ENCODE peak calls at places on chromosomes 12 and 14, in seven cellular contexts. M is heart left ventricle; F is SK-N-SH; K is cardiac muscle cell; C is lung; A is adrenal gland; D is CD4-positive, alpha-beta memory T cell. X is an unnamed sample.

GRCh38 chr12:12586879-12587675 is 24.4 kb upstream of the DUSP16 start:
- DNase-seq in K (no peak), M (no peak), F (no peak), A (peak), C (no peak), D (no peak), X (no peak)

GRCh38 chr12:19095869-19096480 is 33.6 kb upstream of the PLEKHA5 start:
- DNase-seq in D (no peak), M (no peak), A (no peak), F (no peak), K (peak), C (no peak), X (no peak)

GRCh38 chr12:58656254-58657009 is 263.9 kb downstream of the LRIG3 start:
- DNase-seq in M (no peak), A (no peak), C (no peak), F (no peak), K (no peak), D (no peak), X (no peak)

GRCh38 chr12:102946042-102946441 is 11.4 kb upstream of the ASCL1 start:
- DNase-seq in F (no peak), D (no peak), K (no peak), C (no peak), A (no peak), M (no peak), X (no peak)

GRCh38 chr14:69052181-69052601 is 73.1 kb upstream of the ACTN1 start:
- DNase-seq in K (peak), M (no peak), F (no peak), C (no peak), D (no peak), A (peak), X (no peak)

GRCh38 chr12:118922405-118922804 is 58.9 kb upstream of the SRRM4 start:
- DNase-seq in A (no peak), C (no peak), D (no peak), K (no peak), F (no peak), M (no peak), X (no peak)

GRCh38 chr12:70617450-70617849 is 19.8 kb downstream of the PTPRB start:
- DNase-seq in A (no peak), K (no peak), D (no peak), F (no peak), M (no peak), C (no peak), X (no peak)

GRCh38 chr12:26573212-26573909 is 259.6 kb downstream of the ITPR2 start:
- DNase-seq in F (no peak), D (no peak), M (no peak), C (no peak), A (no peak), K (no peak), X (no peak)

GRCh38 chr14:86153480-86153879 is 623.5 kb downstream of the FLRT2 start:
- DNase-seq in K (no peak), D (no peak), C (no peak), F (no peak), A (no peak), M (no peak), X (no peak)

GRCh38 chr12:54033106-54033979 is 493 bp downstream of the HOXC5 start:
- DNase-seq in D (no peak), C (no peak), M (no peak), A (no peak), F (peak), K (no peak), X (no peak)

GRCh38 chr14:46985529-46986137 is 334.1 kb upstream of the RPL10L start:
- DNase-seq in F (no peak), C (no peak), D (no peak), M (no peak), A (no peak), K (no peak), X (no peak)

GRCh38 chr14:101101456-101102056 is 198.0 kb upstream of the RTL1 start:
- DNase-seq in M (no peak), A (no peak), F (no peak), D (no peak), K (no peak), C (peak), X (no peak)

GRCh38 chr12:5096241-5096880 is 52.7 kb downstream of the KCNA5 start:
- DNase-seq in M (no peak), K (peak), F (peak), D (no peak), A (no peak), C (peak), X (no peak)

GRCh38 chr14:99266181-99267178 is 5.5 kb downstream of the BCL11B start:
- DNase-seq in M (peak), A (peak), C (peak), K (peak), D (peak), F (peak), X (peak)

GRCh38 chr14:41303506-41303905 is 303.2 kb upstream of the LRFN5 start:
- DNase-seq in F (no peak), A (no peak), M (no peak), K (no peak), D (no peak), C (no peak), X (no peak)

GRCh38 chr14:72448212-72448611 is 445.7 kb downstream of the DPF3 start:
- DNase-seq in F (no peak), M (no peak), K (no peak), C (no peak), A (no peak), D (no peak), X (no peak)

GRCh38 chr14:72439707-72440106 is 454.2 kb downstream of the DPF3 start:
- DNase-seq in D (no peak), A (no peak), K (no peak), F (no peak), M (no peak), C (no peak), X (no peak)

GRCh38 chr14:72444701-72445100 is 449.2 kb downstream of the DPF3 start:
- DNase-seq in M (no peak), D (no peak), A (no peak), C (no peak), K (no peak), F (no peak), X (no peak)

GRCh38 chr14:72443256-72443655 is 450.6 kb downstream of the DPF3 start:
- DNase-seq in M (no peak), K (no peak), D (no peak), A (no peak), F (no peak), C (no peak), X (no peak)

DNA sequence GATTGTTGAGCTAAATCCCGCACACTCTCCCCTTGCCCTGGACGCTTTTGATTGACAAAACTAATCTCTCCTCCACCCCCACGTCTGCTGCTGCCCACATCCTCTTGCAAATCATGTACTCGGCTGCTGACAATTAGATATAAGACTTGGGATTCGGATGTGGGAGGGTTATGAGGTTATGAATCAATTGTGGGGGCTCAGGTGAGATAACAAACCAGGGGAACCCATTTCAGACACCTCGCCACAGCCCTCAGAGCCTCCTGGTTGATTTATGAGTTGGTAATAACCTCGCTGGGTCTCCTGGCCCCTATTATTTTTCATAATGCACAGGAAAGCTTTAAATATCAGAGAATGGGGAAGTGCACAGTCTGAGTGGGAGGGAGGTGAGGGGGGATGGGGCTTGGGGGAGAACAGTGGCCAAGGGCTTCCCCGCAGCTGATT is 449.9 kb downstream of the DPF3 start:
- DNase-seq in A (no peak), K (no peak), F (no peak), M (no peak), D (peak), C (no peak), X (peak)
- H3K27ac ChIP-seq in A (no peak), K (no peak), F (no peak), M (no peak), D (no peak), C (no peak), X (no peak)

DNA sequence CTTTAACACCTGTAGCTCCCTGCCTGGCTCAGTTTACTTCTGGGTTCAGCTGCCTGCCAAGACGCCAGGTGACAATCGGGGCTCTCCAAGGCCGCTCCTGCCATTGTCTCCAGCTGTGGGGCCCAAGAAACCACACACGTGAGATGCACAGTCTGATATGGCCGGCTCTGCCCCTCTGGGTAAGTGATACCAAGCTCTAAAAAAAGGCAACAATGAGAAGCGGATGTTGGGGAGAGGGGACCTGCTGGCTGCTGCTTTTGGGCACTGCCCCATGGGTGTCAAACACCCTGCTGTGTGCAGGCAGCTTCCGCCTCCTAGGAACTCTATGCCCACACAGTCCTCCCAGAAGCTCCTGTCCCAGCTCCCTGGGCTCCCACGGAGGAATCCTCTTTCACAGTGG is 1136.0 kb downstream of the BCL11B start:
- DNase-seq in K (no peak), C (no peak), F (no peak), A (no peak), M (no peak), D (peak), X (no peak)
- H3K27ac ChIP-seq in K (no peak), C (no peak), F (no peak), A (no peak), M (no peak), D (peak), X (peak)

DNA sequence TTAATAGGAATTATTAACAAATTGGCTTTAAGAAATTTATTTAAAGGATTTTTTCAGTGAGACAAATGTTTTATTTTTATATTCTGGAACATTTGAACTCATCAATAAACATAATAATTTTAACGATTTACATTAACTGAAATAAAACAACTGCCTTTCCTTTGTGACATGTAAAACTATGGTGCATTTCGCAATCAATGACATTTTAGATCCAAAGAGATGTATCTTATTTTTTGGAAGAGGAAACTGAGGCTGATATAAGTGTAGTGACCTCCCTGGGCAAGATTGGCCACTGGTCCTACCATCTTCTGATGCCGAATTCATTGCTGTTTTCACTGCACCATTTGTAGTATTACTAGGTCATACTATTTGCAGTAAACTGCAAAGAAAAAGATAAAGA is 2.5 kb upstream of the RNU6-8 start:
- DNase-seq in M (no peak), A (no peak), C (no peak), F (no peak), D (no peak), K (no peak), X (no peak)
- H3K27ac ChIP-seq in M (no peak), A (no peak), C (no peak), F (no peak), D (no peak), K (no peak), X (no peak)

GRCh38 chr12:113237748-113238147 is 16.5 kb downstream of the TPCN1 start:
- DNase-seq in K (no peak), M (no peak), A (no peak), C (no peak), D (no peak), F (no peak), X (no peak)
- H3K27ac ChIP-seq in K (no peak), M (peak), A (peak), C (peak), D (no peak), F (no peak), X (no peak)

GRCh38 chr14:84826349-84826748 is 703.6 kb upstream of the FLRT2 start:
- DNase-seq in F (no peak), D (no peak), C (no peak), A (no peak), M (no peak), K (no peak), X (peak)
- H3K27ac ChIP-seq in F (no peak), D (no peak), C (no peak), A (no peak), M (no peak), K (no peak), X (no peak)

GRCh38 chr14:38291681-38292459 is 36.0 kb upstream of the CLEC14A start:
- DNase-seq in M (no peak), F (no peak), C (no peak), A (no peak), K (peak), D (no peak), X (no peak)
- H3K27ac ChIP-seq in M (peak), F (peak), C (peak), A (no peak), K (no peak), D (no peak), X (no peak)

DNA sequence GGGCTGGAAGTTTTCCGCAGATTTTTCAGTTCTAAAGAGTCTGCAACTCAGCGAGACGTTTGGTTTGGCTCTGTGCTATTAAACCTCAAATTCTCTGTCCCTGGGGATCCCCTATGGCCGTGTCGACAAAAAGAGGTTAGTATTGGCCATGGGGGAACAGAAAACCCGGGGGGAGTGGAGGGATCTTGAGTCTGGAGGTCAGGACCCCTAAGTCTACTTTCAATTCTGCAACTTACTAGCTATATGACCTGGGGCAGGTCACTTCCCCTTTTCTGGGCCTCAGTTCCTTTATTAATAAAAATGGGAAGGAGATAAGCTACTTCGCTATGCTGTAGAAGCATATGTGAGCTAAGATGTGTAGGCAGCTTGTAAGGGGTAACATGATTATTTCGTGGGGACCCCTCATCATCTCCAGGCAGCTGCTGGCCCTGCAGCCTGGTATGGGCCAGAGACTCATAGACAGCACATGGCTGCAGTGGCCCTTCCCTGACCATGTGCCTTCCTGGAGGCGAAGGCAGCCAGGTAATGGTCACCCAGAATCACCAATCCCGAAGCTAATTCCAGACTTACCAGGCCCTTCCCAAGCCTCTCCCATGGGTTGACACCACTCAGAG is 8.6 kb downstream of the ASB2 start:
- DNase-seq in A (no peak), M (no peak), C (no peak), F (no peak), D (no peak), K (no peak), X (no peak)
- H3K27ac ChIP-seq in A (no peak), M (peak), C (peak), F (no peak), D (no peak), K (no peak), X (no peak)

X was measured in caudate nucleus.